ENCODE peak calls at places on chromosome 21, in six cellular contexts. S is Right ventricle myocardium superior; X is stimulated activated CD4-positive, alpha-beta T cell treated with anti-CD3 and anti-CD28 coated beads, TNF-alpha, amount 100 ng/mL, for 4 hours; C is T-cell; L is EH; F is astrocyte of the cerebellum. H is an unnamed sample.

GRCh38 chr21:28899220-28899619 is 93.5 kb downstream of the LTN1 start:
- DNase-seq in S (no peak), X (no peak), C (no peak), L (no peak), F (no peak), H (no peak)

GRCh38 chr21:38819719-38820147 is 14.0 kb downstream of the ETS2 start:
- DNase-seq in S (no peak), X (no peak), C (no peak), L (peak), F (no peak), H (no peak)

GRCh38 chr21:42002421-42002958 is 7.7 kb downstream of the ZBTB21 start:
- DNase-seq in S (no peak), X (peak), C (peak), L (peak), F (peak), H (no peak)

GRCh38 chr21:25790122-25790951 is 55.6 kb downstream of the GABPA start:
- DNase-seq in S (no peak), X (no peak), C (peak), L (peak), F (peak), H (peak)

GRCh38 chr21:26572026-26572425 is 1.1 kb downstream of the CYYR1 start:
- DNase-seq in S (no peak), X (no peak), C (no peak), L (no peak), F (no peak), H (no peak)

GRCh38 chr21:14466715-14467114 is 79.4 kb downstream of the SAMSN1 start:
- DNase-seq in S (no peak), X (no peak), C (no peak), L (no peak), F (no peak), H (no peak)

GRCh38 chr21:35711661-35712060 is 348.7 kb downstream of the SETD4 start:
- DNase-seq in S (no peak), X (no peak), C (no peak), L (no peak), F (no peak), H (no peak)

GRCh38 chr21:44785620-44786344 is 15.8 kb downstream of the UBE2G2 start:
- DNase-seq in S (no peak), X (no peak), C (no peak), L (peak), F (peak), H (no peak)

H was measured in NCI-H1930.